ENCODE peak calls at places on chromosomes 1 and 21, in seven cellular contexts. E is AG09309, O is natural killer cell, R is fibroblast of lung, S is esophagus muscularis mucosa, Q is fibroblast of the aortic adventitia, C is adrenal gland. Y is an unnamed sample.

GRCh38 chr1:160021376-160022074 is 10.3 kb downstream of the PIGM start:
- DNase-seq in E (no peak), O (no peak), R (no peak), S (no peak), Q (no peak), C (no peak), Y (no peak)

GRCh38 chr1:153617677-153618076 is 1.6 kb upstream of the S100A14 start:
- DNase-seq in E (no peak), O (peak; percentile 67), R (peak; percentile 74), S (no peak), Q (peak; percentile 71), C (peak; percentile 89), Y (no peak)

GRCh38 chr1:169484683-169485426 is 889 bp downstream of the SLC19A2 start:
- DNase-seq in E (no peak), O (no peak), R (peak; percentile 82), S (no peak), Q (peak; percentile 78), C (peak; percentile 85), Y (no peak)

GRCh38 chr1:45407888-45408287 is 67.6 kb upstream of the MUTYH start:
- DNase-seq in E (no peak), O (no peak), R (no peak), S (no peak), Q (no peak), C (no peak), Y (no peak)

GRCh38 chr1:109379907-109380306 is 17.8 kb downstream of the SORT1 start:
- DNase-seq in E (no peak), O (no peak), R (no peak), S (no peak), Q (no peak), C (no peak), Y (no peak)

GRCh38 chr1:16443975-16444745 is 3.6 kb downstream of the NECAP2 start:
- DNase-seq in E (no peak), O (no peak), R (no peak), S (no peak), Q (no peak), C (no peak), Y (no peak)

GRCh38 chr21:39386194-39386593 is 37.3 kb upstream of the HMGN1 start:
- DNase-seq in E (no peak), O (no peak), R (peak; percentile 17), S (no peak), Q (peak; percentile 43), C (peak; percentile 73), Y (no peak)

GRCh38 chr1:15476927-15477326 is 1.0 kb downstream of the CELA2B start:
- DNase-seq in E (no peak), O (no peak), R (no peak), S (no peak), Q (no peak), C (no peak), Y (no peak)

GRCh38 chr1:5947978-5948680 is 44.1 kb downstream of the NPHP4 start:
- DNase-seq in E (no peak), O (no peak), R (no peak), S (no peak), Q (no peak), C (peak; percentile 35), Y (peak; percentile 48)

GRCh38 chr1:58939666-58940370 is 156.0 kb upstream of the JUN start:
- DNase-seq in E (no peak), O (no peak), R (no peak), S (peak; percentile 57), Q (no peak), C (no peak), Y (no peak)

GRCh38 chr1:172823534-172823933 is 164.6 kb downstream of the FASLG start:
- DNase-seq in E (no peak), O (no peak), R (peak; percentile 39), S (no peak), Q (peak; percentile 40), C (no peak), Y (no peak)

GRCh38 chr1:196405839-196406238 is 202.4 kb downstream of the KCNT2 start:
- DNase-seq in E (no peak), O (no peak), R (no peak), S (no peak), Q (no peak), C (no peak), Y (no peak)

GRCh38 chr1:24491577-24492360 is 10.9 kb upstream of the RCAN3 start:
- DNase-seq in E (no peak), O (no peak), R (no peak), S (no peak), Q (no peak), C (peak; percentile 24), Y (no peak)
- TF ChIP-seq CTCF in E (no peak), O (no peak), R (no peak), S (no peak), Q (peak; percentile 29), C (no peak), Y (peak; percentile 40)

DNA sequence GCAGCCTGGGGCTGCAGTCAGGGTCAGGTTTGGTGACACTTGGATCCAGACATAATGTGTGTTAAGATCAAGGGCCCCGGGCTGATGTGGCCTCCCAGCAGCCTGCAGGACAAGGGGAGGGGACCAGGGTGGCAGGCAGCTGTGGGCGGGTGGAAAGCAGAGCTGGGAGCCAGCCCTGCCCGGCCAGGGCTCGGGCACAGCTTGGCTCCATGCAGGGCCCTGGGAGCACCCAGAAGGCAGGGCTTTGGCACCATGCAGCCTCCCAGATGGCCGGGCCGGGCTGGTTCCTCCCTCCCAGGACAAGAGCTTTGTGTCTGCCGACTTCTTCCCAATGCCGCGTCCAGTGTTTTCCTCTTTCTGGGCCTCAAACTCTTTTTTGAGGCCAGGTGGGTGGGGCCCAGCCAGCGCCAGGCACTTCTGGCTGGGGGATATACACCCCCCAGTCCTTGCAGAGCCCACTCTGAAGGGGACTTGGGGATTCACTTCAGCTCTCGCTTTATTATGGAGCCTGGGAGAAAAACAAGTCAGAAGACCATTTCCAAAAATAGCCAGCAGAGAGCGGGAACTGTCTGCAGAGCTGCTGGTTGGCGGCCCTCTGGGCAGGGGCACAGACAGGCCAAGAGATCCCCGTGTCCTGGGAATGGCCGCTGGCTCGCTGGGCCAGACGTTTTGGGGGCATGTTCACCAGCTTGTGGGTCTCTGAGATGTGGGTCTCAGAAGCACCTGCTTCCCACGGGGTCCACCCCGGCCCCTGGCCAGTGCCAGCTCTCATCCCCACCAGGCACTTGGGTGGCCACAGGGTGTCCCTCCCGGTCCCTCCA is 103.8 kb upstream of the ARHGEF16 start:
- DNase-seq in E (no peak), O (no peak), R (no peak), S (no peak), Q (peak; percentile 68), C (peak; percentile 58), Y (no peak)
- TF ChIP-seq CTCF in E (no peak), O (no peak), R (peak; percentile 14), S (peak; percentile 37), Q (peak; percentile 46), C (no peak), Y (no peak)

DNA sequence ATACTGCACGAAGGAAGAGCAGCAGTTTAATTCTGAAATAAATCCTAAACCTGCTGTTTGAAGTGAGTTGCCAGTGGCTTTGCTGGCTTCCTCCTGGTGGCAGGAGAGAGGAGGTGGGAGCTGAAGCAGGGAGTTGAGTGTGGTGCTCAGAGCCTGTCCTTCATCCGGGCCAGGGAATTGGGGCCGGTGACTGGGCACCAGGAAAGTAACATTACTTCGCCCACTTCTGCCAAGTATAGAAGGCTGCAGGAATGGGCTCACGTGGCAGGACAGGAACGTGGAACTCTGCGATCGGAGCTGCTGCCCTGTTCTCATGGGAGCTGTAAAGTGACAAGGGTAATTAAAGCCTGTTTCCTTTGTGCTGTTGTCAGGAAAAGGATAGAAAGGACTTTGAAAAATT is 8.7 kb downstream of the TOR3A start:
- DNase-seq in E (no peak), O (no peak), R (no peak), S (no peak), Q (peak; percentile 19), C (peak; percentile 60), Y (no peak)
- TF ChIP-seq CTCF in E (peak; percentile 17), O (no peak), R (no peak), S (no peak), Q (peak; percentile 38), C (no peak), Y (peak; percentile 23)

GRCh38 chr1:26529655-26530539 is at the start of gene RPS6KA1:
- DNase-seq in E (no peak), O (peak; percentile 63), R (peak; percentile 15), S (no peak), Q (no peak), C (peak; percentile 63), Y (peak; percentile 80)

GRCh38 chr1:26531651-26532131 is 2.1 kb downstream of the RPS6KA1 start:
- DNase-seq in E (no peak), O (no peak), R (no peak), S (no peak), Q (no peak), C (no peak), Y (no peak)

GRCh38 chr1:26529405-26529654 is 231 bp upstream of the RPS6KA1 start:
- DNase-seq in E (no peak), O (no peak), R (no peak), S (no peak), Q (no peak), C (peak; percentile 57), Y (no peak)

GRCh38 chr1:26530540-26530897 is 958 bp downstream of the RPS6KA1 start:
- DNase-seq in E (no peak), O (no peak), R (no peak), S (no peak), Q (no peak), C (no peak), Y (no peak)

GRCh38 chr1:26530898-26531598 is 1.5 kb downstream of the RPS6KA1 start:
- DNase-seq in E (peak; percentile 5), O (no peak), R (peak; percentile 19), S (no peak), Q (peak; percentile 29), C (peak; percentile 64), Y (no peak)
- TF ChIP-seq CTCF in E (peak; percentile 30), O (no peak), R (no peak), S (no peak), Q (no peak), C (no peak), Y (no peak)

DNA sequence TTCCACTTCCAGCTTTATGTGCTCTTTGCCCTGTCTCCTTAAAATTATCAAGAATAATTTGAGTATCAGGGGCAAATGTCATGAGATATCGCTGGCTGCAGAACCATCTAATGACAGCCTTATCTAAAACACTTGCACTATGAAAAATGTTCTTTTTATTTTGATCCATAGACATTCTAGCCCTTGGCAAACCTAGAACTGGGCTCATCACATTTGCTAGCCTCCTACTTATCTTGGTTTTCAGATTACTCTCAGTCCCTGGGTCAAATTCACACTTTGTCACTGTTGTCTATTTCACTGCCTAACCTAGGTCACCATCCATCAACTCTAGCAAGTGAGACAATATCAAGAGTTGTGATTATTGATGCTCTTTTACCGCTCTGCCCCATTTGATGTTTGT is 59.9 kb upstream of the IPO9 start:
- DNase-seq in E (no peak), O (no peak), R (no peak), S (no peak), Q (no peak), C (no peak), Y (no peak)
- TF ChIP-seq CTCF in E (no peak), O (no peak), R (no peak), S (no peak), Q (no peak), C (no peak), Y (no peak)

GRCh38 chr1:218392717-218393116 is 47.6 kb downstream of the TGFB2 start:
- DNase-seq in E (no peak), O (no peak), R (no peak), S (no peak), Q (no peak), C (no peak), Y (no peak)
- TF ChIP-seq CTCF in E (no peak), O (no peak), R (no peak), S (no peak), Q (no peak), C (no peak), Y (no peak)

Y was measured in type B pancreatic cell.